ENCODE peak calls at places on chromosome 14, in nine cellular contexts. H is thoracic aorta; Y is lower lobe of right lung; U is AG04450; T is CD4-positive, CD25-positive, alpha-beta regulatory T cell; A is colonic mucosa; Z is HCT116; B is left ventricle myocardium inferior; X is breast epithelium. N is an unnamed sample. For H3K27me3 and H3K9me3, the result is how much of the 10 kb centered on the place peaks cover.

GRCh38 chr14:99758121-99758871 is 34.9 kb upstream of the EML1 start:
- DNase-seq in Z (no peak), Y (no peak), H (no peak), T (no peak), X (no peak), U (peak), B (no peak), A (no peak), N (peak)

GRCh38 chr14:89276424-89276975 is 140.5 kb downstream of the FOXN3 start:
- DNase-seq in A (no peak), B (no peak), T (peak), X (no peak), Z (no peak), H (no peak), U (no peak), Y (peak), N (no peak)

GRCh38 chr14:69789118-69789640 is 7.9 kb downstream of the SLC10A1 start:
- DNase-seq in X (no peak), B (no peak), Z (no peak), Y (no peak), T (no peak), A (no peak), H (no peak), U (no peak), N (no peak)

GRCh38 chr14:54123836-54124235 is 167.2 kb upstream of the BMP4 start:
- DNase-seq in A (no peak), Y (no peak), X (no peak), H (no peak), U (no peak), T (no peak), Z (no peak), B (no peak), N (no peak)

GRCh38 chr14:91380610-91381371 is 36.8 kb downstream of the CCDC88C start:
- DNase-seq in H (no peak), U (no peak), X (no peak), Z (no peak), Y (peak), T (no peak), B (peak), A (no peak), N (no peak)

GRCh38 chr14:79764288-79764687 is 447.0 kb downstream of the DIO2 start:
- DNase-seq in T (no peak), B (no peak), Y (no peak), H (no peak), A (no peak), U (no peak), X (no peak), Z (no peak), N (no peak)

GRCh38 chr14:61287196-61287595 is 6.1 kb upstream of the TMEM30B start:
- DNase-seq in Y (no peak), X (no peak), H (no peak), B (no peak), Z (no peak), U (no peak), T (no peak), A (no peak), N (no peak)

GRCh38 chr14:22748188-22748587 is 18.3 kb upstream of the OXA1L start:
- DNase-seq in H (no peak), U (no peak), B (no peak), X (no peak), Y (no peak), Z (no peak), A (no peak), T (no peak), N (no peak)

GRCh38 chr14:45838597-45838996 is 585.6 kb upstream of the MIS18BP1 start:
- DNase-seq in B (no peak), Y (no peak), X (no peak), U (no peak), T (no peak), A (no peak), H (no peak), Z (no peak), N (no peak)

GRCh38 chr14:76946753-76947077 is 81.8 kb downstream of the IRF2BPL start:
- DNase-seq in A (no peak), T (no peak), H (no peak), Z (no peak), B (no peak), U (no peak), X (no peak), Y (no peak), N (no peak)

GRCh38 chr14:89228921-89229639 is 188.0 kb downstream of the FOXN3 start:
- DNase-seq in U (no peak), H (no peak), Y (no peak), Z (no peak), T (no peak), A (no peak), X (no peak), B (peak), N (peak)

GRCh38 chr14:94115631-94116030 is 5.1 kb downstream of the IFI27 start:
- DNase-seq in B (no peak), T (no peak), Y (no peak), Z (no peak), X (no peak), A (no peak), U (no peak), H (no peak), N (no peak)

GRCh38 chr14:101383737-101384338 is 177.5 kb upstream of the DIO3 start:
- DNase-seq in B (no peak), X (no peak), H (no peak), Z (no peak), T (no peak), A (no peak), Y (no peak), U (no peak), N (no peak)

GRCh38 chr14:44657688-44658388 is 150.8 kb upstream of the FSCB start:
- DNase-seq in X (no peak), B (no peak), A (no peak), U (no peak), T (no peak), Y (no peak), Z (no peak), H (no peak), N (no peak)

GRCh38 chr14:102516531-102517411 is 7.2 kb upstream of the ANKRD9 start:
- DNase-seq in Z (no peak), T (peak), B (peak), A (peak), H (no peak), X (no peak), U (no peak), Y (peak), N (no peak)

GRCh38 chr14:92601757-92602417 is 88.3 kb downstream of the RIN3 start:
- DNase-seq in U (no peak), X (no peak), H (no peak), Y (no peak), T (no peak), Z (no peak), A (no peak), B (no peak), N (peak)

GRCh38 chr14:103136076-103136340 is 12.7 kb downstream of the TNFAIP2 start:
- DNase-seq in Y (no peak), H (no peak), B (no peak), Z (no peak), U (no peak), A (no peak), T (no peak), X (no peak), N (no peak)

GRCh38 chr14:22332671-22333407 is 256.2 kb downstream of the DAD1 start:
- DNase-seq in Y (no peak), A (no peak), T (no peak), Z (no peak), H (no peak), U (no peak), X (no peak), B (no peak), N (no peak)

GRCh38 chr14:26204954-26205479 is 392.8 kb downstream of the NOVA1 start:
- DNase-seq in H (no peak), A (peak), T (no peak), Z (no peak), Y (peak), B (peak), U (no peak), X (no peak), N (peak)

GRCh38 chr14:54356172-54356571 is 40.6 kb upstream of the CDKN3 start:
- DNase-seq in A (no peak), Y (no peak), Z (no peak), H (no peak), X (no peak), B (no peak), U (no peak), T (no peak), N (no peak)

GRCh38 chr14:93765032-93765626 is 23.2 kb downstream of the PRIMA1 start:
- DNase-seq in A (no peak), Y (no peak), U (no peak), H (no peak), T (no peak), B (no peak), Z (no peak), X (no peak), N (no peak)

GRCh38 chr14:92160619-92161018 is 38.9 kb downstream of the CPSF2 start:
- DNase-seq in Z (no peak), U (peak), A (no peak), T (no peak), Y (no peak), X (no peak), B (no peak), H (no peak), N (peak)

GRCh38 chr14:26765768-26766550 is 168.1 kb upstream of the NOVA1 start:
- DNase-seq in X (no peak), T (no peak), Z (no peak), Y (no peak), B (peak), H (no peak), U (no peak), A (peak), N (no peak)

GRCh38 chr14:97281741-97282140 is 484.6 kb downstream of the VRK1 start:
- DNase-seq in T (no peak), Z (no peak), X (no peak), H (no peak), U (no peak), A (no peak), B (no peak), Y (no peak), N (no peak)

GRCh38 chr14:42884100-42884499 is 1277.4 kb downstream of the LRFN5 start:
- DNase-seq in Y (no peak), B (no peak), X (no peak), U (peak), H (no peak), A (no peak), Z (no peak), T (no peak), N (no peak)

GRCh38 chr14:55938249-55938791 is 179.9 kb upstream of the PELI2 start:
- DNase-seq in T (no peak), Z (no peak), U (peak), H (no peak), A (no peak), Y (no peak), X (peak), B (peak), N (no peak)

GRCh38 chr14:89813485-89814080 is 140.9 kb downstream of the EFCAB11 start:
- DNase-seq in B (peak), Y (no peak), X (no peak), U (peak), H (no peak), Z (no peak), A (no peak), T (no peak), N (no peak)

GRCh38 chr14:69046468-69046867 is 67.4 kb upstream of the ACTN1 start:
- DNase-seq in X (peak), B (no peak), Y (no peak), A (no peak), T (no peak), H (no peak), Z (no peak), U (no peak), N (peak)

GRCh38 chr14:31243860-31244259 is 36.3 kb upstream of the HECTD1 start:
- DNase-seq in U (no peak), X (no peak), A (peak), T (no peak), B (no peak), Y (no peak), H (no peak), Z (peak), N (no peak)

GRCh38 chr14:95472819-95473251 is 43.6 kb downstream of the SYNE3 start:
- DNase-seq in U (no peak), T (no peak), Z (no peak), X (no peak), Y (no peak), A (no peak), H (no peak), B (no peak), N (no peak)

GRCh38 chr14:103045387-103045869 is 11.9 kb downstream of the CDC42BPB start:
- DNase-seq in T (no peak), Z (no peak), H (no peak), U (no peak), Y (no peak), X (no peak), A (no peak), B (no peak), N (no peak)

GRCh38 chr14:70934084-70934483 is 26.8 kb downstream of the PCNX1 start:
- DNase-seq in A (no peak), H (no peak), T (no peak), U (no peak), Y (no peak), B (no peak), Z (no peak), X (no peak), N (no peak)

GRCh38 chr14:63318835-63319234 is at the start of gene GPHB5:
- DNase-seq in X (no peak), Z (no peak), U (no peak), H (no peak), Y (no peak), A (no peak), T (no peak), B (no peak), N (no peak)

GRCh38 chr14:98704441-98704840 is 567.6 kb downstream of the BCL11B start:
- DNase-seq in Y (no peak), A (no peak), T (peak), H (no peak), Z (no peak), X (no peak), B (no peak), U (no peak), N (no peak)

GRCh38 chr14:90398315-90398811 is 1.5 kb downstream of the CALM1 start:
- DNase-seq in X (peak), Z (no peak), B (no peak), Y (peak), U (no peak), T (peak), H (no peak), A (peak), N (peak)

GRCh38 chr14:73785336-73785833 is 66.2 kb upstream of the PTGR2 start:
- DNase-seq in Z (no peak), X (no peak), Y (no peak), H (no peak), B (no peak), T (no peak), U (peak), A (peak), N (no peak)

DNA sequence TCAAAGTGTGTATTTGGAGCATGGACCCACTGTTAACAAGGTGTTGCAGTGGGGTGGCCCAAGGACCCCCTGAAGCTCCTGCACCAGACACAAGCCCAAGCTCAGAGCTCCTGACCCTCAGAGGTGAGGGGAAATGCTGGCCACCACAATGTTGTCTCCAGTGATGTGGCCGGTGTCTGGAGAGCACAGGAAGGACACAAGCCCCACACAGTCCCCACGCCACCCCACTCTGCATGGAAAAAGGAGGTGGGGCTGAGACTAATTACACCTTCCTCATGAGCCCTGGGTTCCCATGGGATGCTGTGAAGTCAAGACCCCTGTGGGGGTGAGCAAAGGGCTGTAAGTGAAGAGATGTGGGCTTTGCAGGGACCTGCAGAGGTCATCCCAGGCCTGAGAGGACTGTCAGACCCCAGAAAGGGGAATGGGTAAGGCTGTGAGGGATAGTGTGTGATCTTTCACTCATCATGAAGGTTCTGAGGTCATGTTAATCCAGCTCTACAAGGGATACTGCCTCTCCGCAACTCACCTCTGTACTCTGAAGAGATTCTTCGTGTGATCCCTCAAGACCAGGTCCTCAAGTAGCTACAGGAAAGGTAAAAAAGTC is 136.3 kb upstream of the DHRS4 start:
- DNase-seq in Y (no peak), T (no peak), Z (no peak), A (no peak), H (no peak), U (no peak), B (no peak), X (no peak), N (no peak)
- H3K4me3 ChIP-seq in Y (no peak), T (no peak), Z (no peak), A (no peak), H (no peak), U (no peak), B (no peak), X (no peak), N (no peak)

DNA sequence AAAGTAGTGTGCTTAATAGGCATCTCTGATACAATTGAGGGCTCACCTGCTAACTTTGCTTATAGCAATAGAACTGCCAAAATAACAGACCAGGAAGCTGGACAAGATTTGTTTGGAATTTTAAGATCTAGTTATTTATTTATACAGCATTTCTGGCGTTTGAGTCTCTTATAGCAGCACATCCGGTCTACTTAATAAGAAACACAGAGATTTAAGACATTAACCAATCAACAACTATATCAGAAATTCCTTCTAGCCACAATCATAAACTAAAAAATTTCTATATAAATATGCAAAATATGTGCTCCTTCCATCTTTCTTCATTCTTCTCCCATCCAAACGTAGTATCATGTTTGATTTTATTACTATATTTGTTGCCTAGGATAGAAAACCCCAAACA is 2.6 kb downstream of the RTN1 start:
- DNase-seq in X (no peak), B (no peak), A (no peak), U (no peak), H (no peak), Z (no peak), Y (no peak), T (no peak), N (no peak)
- H3K27me3 ChIP-seq in X (under half), B (half or more), A (under half), U (under half), H (under half), Z (under half), Y (under half), T (under half), N (under half)

GRCh38 chr14:105889666-105890473 is 363.5 kb downstream of the TMEM121 start:
- DNase-seq in H (no peak), B (peak), A (no peak), X (no peak), T (no peak), Y (peak), U (no peak), Z (no peak), N (peak)
- H3K9me3 ChIP-seq in H (under half), B (under half), A (under half), X (under half), T (under half), Y (under half), U (half or more), Z (under half), N (under half)

DNA sequence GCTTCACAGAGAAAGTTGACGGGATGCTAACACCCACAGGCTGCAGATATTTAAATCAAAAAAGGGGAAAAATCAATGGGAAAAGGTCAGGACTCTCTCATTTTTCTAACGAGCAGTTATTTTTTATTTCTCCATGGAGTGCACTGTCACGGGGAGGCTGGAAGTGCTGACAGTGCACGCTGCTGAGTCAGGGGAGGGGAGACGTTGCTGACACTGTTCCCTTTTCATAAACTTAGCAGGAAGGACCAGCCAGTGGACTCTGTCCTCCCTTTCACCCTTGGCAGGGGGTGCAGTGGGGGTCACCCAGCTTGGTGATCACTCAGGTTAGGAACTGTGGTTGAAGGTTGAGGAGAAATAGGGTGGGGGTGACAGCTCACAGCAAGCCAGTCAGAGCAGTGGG is 65.6 kb upstream of the FUT8 start:
- DNase-seq in B (no peak), Z (no peak), X (no peak), H (no peak), Y (no peak), T (no peak), U (no peak), A (no peak), N (peak)
- H3K4me3 ChIP-seq in B (no peak), Z (no peak), X (no peak), H (no peak), Y (no peak), T (no peak), U (no peak), A (no peak), N (no peak)

GRCh38 chr14:37585101-37585479 is 10.0 kb downstream of the FOXA1 start:
- DNase-seq in B (no peak), H (no peak), X (peak), U (no peak), Y (no peak), A (peak), T (no peak), Z (no peak), N (no peak)

GRCh38 chr14:37583358-37584210 is 11.5 kb downstream of the FOXA1 start:
- DNase-seq in A (peak), B (no peak), X (no peak), Y (peak), U (no peak), Z (no peak), T (no peak), H (no peak), N (no peak)

GRCh38 chr14:37584211-37585100 is 10.6 kb downstream of the FOXA1 start:
- DNase-seq in X (no peak), T (no peak), U (no peak), Z (no peak), Y (no peak), H (no peak), A (peak), B (no peak), N (no peak)

GRCh38 chr14:37579250-37579649 is 15.8 kb downstream of the FOXA1 start:
- DNase-seq in Z (no peak), A (no peak), Y (no peak), H (no peak), U (no peak), X (no peak), T (no peak), B (no peak), N (no peak)

GRCh38 chr14:37580146-37580545 is 14.9 kb downstream of the FOXA1 start:
- DNase-seq in U (no peak), Y (no peak), Z (no peak), A (no peak), X (no peak), T (no peak), H (no peak), B (no peak), N (no peak)
- H3K27me3 ChIP-seq in U (under half), Y (under half), Z (under half), A (under half), X (under half), T (under half), H (under half), B (half or more), N (under half)

DNA sequence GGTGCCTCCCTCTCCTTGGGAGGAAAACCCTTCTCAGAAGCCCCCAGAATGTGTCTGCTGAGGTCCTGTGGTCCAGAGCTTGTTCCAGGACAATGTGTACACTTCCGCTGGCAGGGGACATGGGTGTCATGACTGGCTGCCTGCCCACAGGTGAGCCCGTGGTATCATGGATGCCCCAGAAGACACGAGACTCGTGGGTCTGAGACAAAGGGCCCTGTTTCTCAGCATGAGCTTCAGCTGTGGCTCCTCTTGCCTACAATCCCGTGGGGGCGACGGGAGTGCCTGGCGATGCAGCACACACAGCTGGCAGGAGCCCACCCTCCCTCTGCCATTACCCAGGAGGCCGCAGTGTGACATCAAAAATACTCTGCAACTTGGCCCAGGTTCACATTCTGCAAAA is 7.0 kb downstream of the TMEM121 start:
- DNase-seq in H (no peak), Y (no peak), Z (no peak), U (no peak), X (no peak), A (no peak), B (no peak), T (no peak), N (no peak)
- H3K9me3 ChIP-seq in H (under half), Y (under half), Z (under half), U (under half), X (under half), A (under half), B (under half), T (under half), N (under half)

GRCh38 chr14:67738740-67739504 is 37.2 kb downstream of the RDH12 start:
- DNase-seq in T (no peak), U (peak), Y (no peak), H (peak), B (peak), Z (peak), X (peak), A (peak), N (peak)
- H3K4me3 ChIP-seq in T (no peak), U (no peak), Y (no peak), H (no peak), B (no peak), Z (no peak), X (no peak), A (no peak), N (no peak)

N was measured in adrenal gland.